ENCODE peak calls at places on chromosomes 13 and 19, in ten cellular contexts. B is neural progenitor cell; N is skeletal muscle cell; M is CD8-positive, alpha-beta T cell; L is AG04450; U is AG09319; O is NCI-H1105 treated with DMSO at 0.1 percent for 48 hours; K is lower lobe of right lung; A is fibroblast of pulmonary artery; I is smooth muscle cell of the brain vasculature. C is an unnamed sample.

GRCh38 chr13:46612258-46612657 is 59.3 kb downstream of the LRCH1 start:
- DNase-seq in B (no peak), N (no peak), M (no peak), L (no peak), U (no peak), O (no peak), K (no peak), A (no peak), I (no peak), C (no peak)

GRCh38 chr13:77698211-77699058 is 948 bp downstream of the SLAIN1 start:
- DNase-seq in B (peak), N (no peak), M (peak), L (no peak), U (no peak), O (peak), K (peak), A (no peak), I (no peak), C (peak)

GRCh38 chr13:67827992-67828391 is 597.9 kb upstream of the PCDH9 start:
- DNase-seq in B (no peak), N (no peak), M (no peak), L (no peak), U (no peak), O (no peak), K (no peak), A (no peak), I (no peak), C (peak)

GRCh38 chr13:107209811-107210210 is 641.9 kb upstream of the ARGLU1 start:
- DNase-seq in B (no peak), N (no peak), M (no peak), L (no peak), U (no peak), O (peak), K (no peak), A (peak), I (no peak), C (peak)

GRCh38 chr13:44402902-44403719 is 29.5 kb downstream of the SERP2 start:
- DNase-seq in B (no peak), N (no peak), M (no peak), L (no peak), U (no peak), O (peak), K (no peak), A (no peak), I (no peak), C (no peak)

GRCh38 chr19:15331419-15332310 is 674 bp downstream of the BRD4 start:
- DNase-seq in B (peak), N (no peak), M (peak), L (no peak), U (no peak), O (peak), K (peak), A (peak), I (no peak), C (peak)

GRCh38 chr19:18649371-18650047 is 12.7 kb downstream of the KLHL26 start:
- DNase-seq in B (peak), N (no peak), M (no peak), L (no peak), U (no peak), O (no peak), K (peak), A (no peak), I (peak), C (peak)

GRCh38 chr19:4456843-4457653 is 546 bp downstream of the UBXN6 start:
- DNase-seq in B (peak), N (peak), M (peak), L (no peak), U (peak), O (peak), K (peak), A (peak), I (no peak), C (peak)

GRCh38 chr19:15156391-15156790 is 44.4 kb downstream of the NOTCH3 start:
- DNase-seq in B (no peak), N (no peak), M (no peak), L (no peak), U (no peak), O (no peak), K (no peak), A (no peak), I (no peak), C (no peak)

GRCh38 chr13:39051157-39051556 is 12.9 kb downstream of the NHLRC3 start:
- DNase-seq in B (peak), N (peak), M (no peak), L (no peak), U (no peak), O (peak), K (no peak), A (peak), I (no peak), C (peak)

C was measured in astrocyte of the hippocampus.